ENCODE peak calls at places on chromosomes 4 and X, in eight cellular contexts. E, M, K, L, I, W, U and F are unnamed samples.

GRCh38 chrX:23797371-23798128 is 14.6 kb downstream of the SAT1 start:
- DNase-seq in E (peak), M (no peak), K (no peak), L (no peak), I (no peak), W (no peak), U (no peak), F (no peak)

GRCh38 chr4:128286474-128287158 is 997 bp downstream of the PGRMC2 start:
- DNase-seq in E (peak), M (no peak), K (no peak), L (peak), I (peak), W (peak), U (peak), F (peak)

GRCh38 chr4:165398570-165398969 is 19.8 kb downstream of the CPE start:
- DNase-seq in E (peak), M (peak), K (no peak), L (peak), I (peak), W (peak), U (no peak), F (peak)

GRCh38 chrX:109760241-109760921 is 27.3 kb upstream of the ACSL4 start:
- DNase-seq in E (peak), M (no peak), K (no peak), L (peak), I (no peak), W (no peak), U (no peak), F (no peak)

GRCh38 chrX:65572971-65573370 is 38.4 kb upstream of the LAS1L start:
- DNase-seq in E (no peak), M (no peak), K (no peak), L (no peak), I (no peak), W (no peak), U (no peak), F (no peak)

GRCh38 chr4:56244681-56245080 is 142.6 kb downstream of the AASDH start:
- DNase-seq in E (no peak), M (no peak), K (no peak), L (no peak), I (no peak), W (no peak), U (no peak), F (no peak)

GRCh38 chr4:171765514-171765913 is 47.7 kb upstream of the GALNTL6 start:
- DNase-seq in E (no peak), M (no peak), K (no peak), L (no peak), I (no peak), W (no peak), U (no peak), F (no peak)

GRCh38 chrX:131704136-131704695 is 160.3 kb downstream of the OR13H1 start:
- DNase-seq in E (no peak), M (no peak), K (peak), L (no peak), I (peak), W (no peak), U (peak), F (peak)

GRCh38 chrX:40174594-40175415 is 77.0 kb upstream of the BCOR start:
- DNase-seq in E (peak), M (peak), K (no peak), L (peak), I (peak), W (peak), U (peak), F (peak)

GRCh38 chr4:97507587-97508245 is 635.6 kb downstream of the STPG2 start:
- DNase-seq in E (peak), M (no peak), K (no peak), L (peak), I (peak), W (no peak), U (no peak), F (no peak)

GRCh38 chr4:41686893-41687292 is 61.6 kb downstream of the PHOX2B start:
- DNase-seq in E (no peak), M (no peak), K (no peak), L (no peak), I (no peak), W (no peak), U (no peak), F (no peak)

GRCh38 chrX:34563809-34564208 is 93.3 kb downstream of the TMEM47 start:
- DNase-seq in E (no peak), M (no peak), K (no peak), L (peak), I (peak), W (no peak), U (no peak), F (no peak)

GRCh38 chrX:261167-261857 is 19.9 kb upstream of the PLCXD1 start:
- DNase-seq in E (no peak), M (no peak), K (no peak), L (peak), I (peak), W (no peak), U (no peak), F (no peak)

GRCh38 chr4:153497988-153498967 is 32.1 kb downstream of the TMEM131L start:
- DNase-seq in E (peak), M (no peak), K (no peak), L (peak), I (no peak), W (no peak), U (no peak), F (no peak)

GRCh38 chrX:13250831-13251612 is 68.8 kb downstream of the ATXN3L start:
- DNase-seq in E (peak), M (no peak), K (no peak), L (no peak), I (peak), W (no peak), U (no peak), F (no peak)

GRCh38 chrX:53048169-53049126 is at the start of gene GPR173:
- DNase-seq in E (peak), M (peak), K (no peak), L (peak), I (peak), W (no peak), U (no peak), F (peak)

GRCh38 chrX:153582896-153583295 is 16.0 kb downstream of the CCNQ start:
- DNase-seq in E (peak), M (peak), K (peak), L (no peak), I (peak), W (peak), U (peak), F (no peak)

GRCh38 chr4:20137176-20137575 is 114.5 kb upstream of the SLIT2 start:
- DNase-seq in E (no peak), M (peak), K (no peak), L (no peak), I (peak), W (no peak), U (no peak), F (no peak)

GRCh38 chr4:10075953-10076391 is 40.6 kb downstream of the WDR1 start:
- DNase-seq in E (no peak), M (no peak), K (no peak), L (no peak), I (no peak), W (no peak), U (no peak), F (no peak)

GRCh38 chr4:7222521-7222920 is 30.2 kb downstream of the SORCS2 start:
- DNase-seq in E (no peak), M (no peak), K (no peak), L (no peak), I (no peak), W (no peak), U (no peak), F (no peak)